ENCODE peak calls at places on chromosomes 13 and 19, in ten cellular contexts. F is psoas muscle, T is choroid plexus epithelial cell, Z is fibroblast of pulmonary artery, K is fibroblast of lung, A is tibial nerve, I is body of pancreas, M is right atrium auricular region, U is HFF-Myc, H is right lobe of liver. N is an unnamed sample.

GRCh38 chr13:20431080-20431479 is 94.6 kb downstream of the CRYL1 start:
- DNase-seq in Z (no peak), M (no peak), H (no peak), T (no peak), A (no peak), U (no peak), K (no peak), I (no peak), F (no peak), N (no peak)

GRCh38 chr13:91722267-91722884 is 324.0 kb downstream of the GPC5 start:
- DNase-seq in T (peak), A (no peak), U (no peak), M (no peak), F (no peak), Z (peak), H (no peak), I (no peak), K (peak), N (no peak)

GRCh38 chr13:99736541-99736940 is 235.0 kb downstream of the ZIC5 start:
- DNase-seq in M (no peak), F (no peak), U (no peak), Z (no peak), I (no peak), K (no peak), A (no peak), H (no peak), T (no peak), N (no peak)

GRCh38 chr19:37966211-37967072 is 59.4 kb downstream of the SIPA1L3 start:
- DNase-seq in K (no peak), H (no peak), M (no peak), T (no peak), Z (no peak), I (no peak), U (peak), F (no peak), A (no peak), N (no peak)

GRCh38 chr13:33321686-33322473 is 36.3 kb upstream of the STARD13 start:
- DNase-seq in A (no peak), H (no peak), M (no peak), K (no peak), U (no peak), Z (peak), T (peak), I (no peak), F (no peak), N (no peak)

GRCh38 chr19:459724-460511 is 915 bp downstream of the SHC2 start:
- DNase-seq in U (no peak), A (peak), F (peak), T (peak), M (peak), K (peak), Z (peak), I (peak), H (peak), N (no peak)

GRCh38 chr19:13441810-13442512 is 64.3 kb downstream of the CACNA1A start:
- DNase-seq in H (peak), T (peak), K (peak), U (peak), I (peak), F (no peak), Z (peak), A (no peak), M (no peak), N (peak)

GRCh38 chr19:2578391-2578826 is 102.5 kb downstream of the GADD45B start:
- DNase-seq in U (no peak), T (peak), A (no peak), M (peak), K (peak), H (no peak), F (no peak), I (peak), Z (peak), N (peak)

GRCh38 chr19:34960103-34960805 is 3.8 kb downstream of the ZNF792 start:
- DNase-seq in K (no peak), M (no peak), H (no peak), I (no peak), U (no peak), Z (peak), F (no peak), T (peak), A (no peak), N (no peak)

GRCh38 chr19:55261671-55262126 is 2.9 kb upstream of the PPP6R1 start:
- DNase-seq in K (no peak), U (no peak), I (no peak), M (no peak), F (no peak), A (no peak), Z (no peak), H (no peak), T (no peak), N (no peak)

GRCh38 chr13:20264271-20265018 is 32.3 kb upstream of the GJB6 start:
- DNase-seq in A (no peak), U (no peak), F (no peak), Z (no peak), M (no peak), I (no peak), T (no peak), H (no peak), K (no peak), N (no peak)

GRCh38 chr19:38402967-38403674 is at the start of gene FAM98C:
- DNase-seq in T (peak), H (peak), M (peak), I (peak), K (peak), U (peak), A (peak), Z (peak), F (peak), N (peak)

GRCh38 chr19:38251564-38252051 is 4.6 kb downstream of the PPP1R14A start:
- DNase-seq in K (peak), Z (peak), A (peak), H (peak), M (no peak), I (peak), U (no peak), F (no peak), T (no peak), N (no peak)

DNA sequence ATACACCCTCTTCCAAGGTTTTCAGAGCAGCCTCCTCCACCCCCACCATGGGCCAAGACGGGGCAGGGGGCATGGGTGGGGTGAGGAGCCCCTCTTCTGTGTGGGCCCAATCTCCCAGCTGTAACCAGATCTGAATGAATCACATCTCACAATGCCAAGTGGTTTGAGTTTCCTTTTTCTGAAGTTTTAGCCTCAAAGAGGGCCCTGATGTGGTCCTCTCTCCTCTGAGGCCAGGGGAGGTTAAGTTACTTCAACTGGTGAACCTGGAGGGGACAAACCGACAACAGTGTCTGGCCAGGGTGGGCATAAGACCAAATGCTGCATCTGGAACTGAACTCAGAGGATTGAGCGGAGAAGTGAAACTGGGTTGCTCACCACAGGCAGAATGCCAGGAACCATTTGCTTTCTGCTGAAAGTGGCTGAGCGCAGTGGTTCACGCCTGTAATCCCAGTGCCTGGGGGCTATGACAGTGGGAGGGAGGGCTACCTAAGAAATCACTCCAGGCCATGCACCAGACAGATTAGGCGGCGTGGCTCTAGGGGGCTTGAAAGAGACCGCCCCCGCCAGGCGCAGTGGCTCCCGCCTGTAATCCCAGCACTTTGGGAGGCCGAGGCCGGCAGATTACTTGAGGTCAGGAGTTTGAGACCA is 15.4 kb upstream of the IRGC start:
- DNase-seq in I (peak), T (peak), K (peak), U (peak), M (peak), A (peak), Z (peak), H (peak), F (peak), N (peak)
- H3K4me3 ChIP-seq in I (no peak), T (no peak), K (peak), U (peak), M (peak), A (peak), Z (peak), H (no peak), F (peak), N (peak)

GRCh38 chr19:19537321-19538048 is 580 bp upstream of the CILP2 start:
- DNase-seq in F (no peak), I (no peak), Z (no peak), T (no peak), U (no peak), K (no peak), M (no peak), H (no peak), A (no peak), N (no peak)
- H3K4me3 ChIP-seq in F (peak), I (no peak), Z (no peak), T (no peak), U (no peak), K (no peak), M (no peak), H (no peak), A (no peak), N (no peak)

DNA sequence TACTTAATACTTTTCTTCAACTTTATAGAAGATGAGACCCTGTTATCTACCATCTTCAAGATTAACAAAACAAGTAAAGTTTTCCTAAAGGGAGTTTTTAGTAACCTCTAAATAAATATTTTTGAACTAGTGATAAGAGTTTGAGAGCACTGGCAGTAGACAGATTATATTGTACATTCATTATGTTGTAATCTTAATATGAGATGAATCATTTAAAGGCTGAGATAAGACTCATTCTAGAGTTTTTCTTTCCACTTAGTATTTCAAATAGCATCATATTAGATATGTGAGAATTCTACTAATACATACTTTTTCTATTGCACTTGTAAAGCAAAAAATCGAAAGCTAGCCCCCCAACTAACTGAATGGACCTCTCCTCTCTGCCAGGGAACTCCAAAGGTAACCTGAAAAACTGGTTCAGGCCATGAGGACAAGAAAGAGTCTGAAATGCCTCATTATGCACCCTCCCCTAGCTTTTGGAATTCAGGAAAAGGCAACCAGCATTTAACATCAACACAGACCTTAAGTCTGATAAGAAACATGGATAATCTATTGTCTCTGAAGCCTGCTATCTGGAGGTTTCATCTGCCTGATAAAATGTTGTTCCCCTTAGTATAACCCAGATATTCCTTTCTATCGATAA is 875.4 kb upstream of the SLC10A2 start:
- DNase-seq in K (no peak), H (no peak), I (no peak), U (no peak), F (no peak), Z (peak), A (no peak), M (no peak), T (peak), N (no peak)
- H3K4me3 ChIP-seq in K (no peak), H (no peak), I (no peak), U (no peak), F (no peak), Z (no peak), A (no peak), M (no peak), T (no peak), N (no peak)

GRCh38 chr19:58056261-58056660 is 2.8 kb upstream of the ZNF135 start:
- DNase-seq in I (no peak), F (no peak), M (no peak), Z (no peak), A (no peak), H (no peak), T (no peak), K (no peak), U (no peak), N (no peak)

GRCh38 chr19:58056861-58057260 is 2.2 kb upstream of the ZNF135 start:
- DNase-seq in M (no peak), K (no peak), Z (no peak), F (no peak), I (no peak), H (no peak), T (no peak), A (no peak), U (no peak), N (no peak)

GRCh38 chr19:58054792-58055482 is 4.1 kb upstream of the ZNF135 start:
- DNase-seq in I (peak), A (no peak), F (no peak), H (no peak), Z (peak), M (peak), T (peak), K (peak), U (no peak), N (no peak)

GRCh38 chr19:58053480-58054156 is 5.5 kb upstream of the ZNF135 start:
- DNase-seq in F (no peak), U (no peak), Z (no peak), I (no peak), K (no peak), M (no peak), A (no peak), H (no peak), T (no peak), N (no peak)

GRCh38 chr19:58055483-58055874 is 3.6 kb upstream of the ZNF135 start:
- DNase-seq in Z (no peak), T (no peak), F (no peak), U (no peak), A (no peak), I (no peak), H (no peak), K (no peak), M (no peak), N (no peak)
- H3K4me3 ChIP-seq in Z (no peak), T (no peak), F (peak), U (no peak), A (peak), I (no peak), H (no peak), K (no peak), M (peak), N (no peak)

DNA sequence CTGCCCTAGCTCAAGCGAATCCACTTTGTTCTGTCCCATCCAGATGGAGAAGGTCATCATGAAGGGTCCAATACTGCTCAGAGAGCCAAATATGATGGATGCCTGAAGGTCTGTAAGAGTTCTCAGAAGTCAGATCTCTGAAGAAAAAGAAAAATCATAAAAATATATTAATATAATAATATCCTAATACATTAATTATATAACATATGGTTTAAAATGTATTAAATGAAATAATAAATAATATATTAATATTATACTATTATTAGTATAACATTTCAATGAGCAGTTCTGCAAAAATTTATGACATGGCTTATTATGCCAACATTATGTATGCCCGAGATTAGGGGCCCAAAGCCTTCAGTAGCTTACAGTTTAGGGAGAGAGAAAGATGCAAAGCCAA is 78.2 kb upstream of the GPR12 start:
- DNase-seq in K (no peak), H (no peak), A (no peak), I (no peak), T (no peak), M (no peak), F (no peak), U (no peak), Z (no peak), N (no peak)
- H3K4me3 ChIP-seq in K (no peak), H (no peak), A (no peak), I (no peak), T (no peak), M (no peak), F (no peak), U (no peak), Z (no peak), N (no peak)

GRCh38 chr19:44192127-44192526 is 20.2 kb upstream of the ZNF227 start:
- DNase-seq in U (no peak), H (no peak), Z (no peak), A (no peak), K (no peak), T (no peak), I (no peak), F (no peak), M (no peak), N (no peak)
- H3K4me3 ChIP-seq in U (no peak), H (no peak), Z (no peak), A (no peak), K (no peak), T (no peak), I (no peak), F (no peak), M (no peak), N (no peak)

DNA sequence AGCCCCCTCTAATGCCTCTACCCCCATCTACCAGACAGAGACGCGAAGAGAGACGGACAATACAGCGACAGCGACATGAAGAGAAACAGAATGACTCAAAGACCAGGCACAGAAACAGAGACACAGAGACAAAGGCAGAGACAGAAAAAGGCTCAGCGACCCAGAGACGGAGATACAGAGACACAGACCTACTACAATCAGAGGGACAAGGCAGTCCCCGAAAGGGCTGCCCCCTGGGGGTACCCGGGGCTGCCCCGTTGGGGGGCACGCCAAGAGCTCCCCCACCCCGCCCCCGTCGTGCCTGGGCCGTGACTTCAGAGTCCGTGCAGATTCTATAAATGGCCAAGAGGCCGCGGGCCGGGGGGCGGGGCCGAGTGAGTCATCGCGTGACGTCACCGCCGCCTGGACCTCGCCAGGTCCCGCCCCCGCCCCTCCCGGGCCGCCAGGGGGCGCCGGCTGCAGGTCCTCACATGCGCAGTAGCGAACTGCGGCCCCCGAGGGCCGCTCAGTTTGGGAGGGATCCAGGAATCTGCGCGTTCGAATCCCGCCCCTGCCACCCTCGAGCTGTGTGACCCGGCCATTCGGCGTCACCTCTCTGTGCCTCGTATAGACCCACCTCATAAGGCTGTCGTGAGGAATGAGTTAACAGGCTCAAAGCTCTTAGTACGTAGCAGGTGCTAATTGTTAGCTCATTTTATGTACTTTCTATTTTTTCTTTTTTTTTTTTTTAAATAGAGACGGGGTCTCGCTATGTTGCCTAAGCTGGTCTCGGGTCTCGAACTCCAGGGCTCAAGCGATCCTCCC is 2.7 kb upstream of the CNN1 start:
- DNase-seq in K (peak), I (peak), U (peak), Z (peak), M (peak), T (peak), H (peak), A (peak), F (peak), N (peak)
- H3K4me3 ChIP-seq in K (peak), I (no peak), U (no peak), Z (peak), M (peak), T (peak), H (peak), A (peak), F (peak), N (peak)

GRCh38 chr19:5943623-5944022 is 29.6 kb downstream of the CAPS start:
- DNase-seq in U (no peak), Z (peak), F (no peak), I (no peak), T (peak), K (peak), M (no peak), A (no peak), H (no peak), N (no peak)

GRCh38 chr19:5949792-5950305 is 28.1 kb downstream of the RANBP3 start:
- DNase-seq in A (no peak), Z (no peak), U (no peak), T (no peak), M (no peak), I (peak), H (no peak), K (no peak), F (no peak), N (no peak)

GRCh38 chr19:5948697-5949564 is 29.0 kb downstream of the RANBP3 start:
- DNase-seq in T (peak), I (no peak), U (no peak), M (no peak), A (no peak), Z (no peak), H (no peak), F (no peak), K (no peak), N (no peak)

GRCh38 chr19:5950744-5951143 is 27.2 kb downstream of the RANBP3 start:
- DNase-seq in T (no peak), H (no peak), I (no peak), F (no peak), Z (no peak), K (no peak), M (no peak), A (no peak), U (no peak), N (no peak)

DNA sequence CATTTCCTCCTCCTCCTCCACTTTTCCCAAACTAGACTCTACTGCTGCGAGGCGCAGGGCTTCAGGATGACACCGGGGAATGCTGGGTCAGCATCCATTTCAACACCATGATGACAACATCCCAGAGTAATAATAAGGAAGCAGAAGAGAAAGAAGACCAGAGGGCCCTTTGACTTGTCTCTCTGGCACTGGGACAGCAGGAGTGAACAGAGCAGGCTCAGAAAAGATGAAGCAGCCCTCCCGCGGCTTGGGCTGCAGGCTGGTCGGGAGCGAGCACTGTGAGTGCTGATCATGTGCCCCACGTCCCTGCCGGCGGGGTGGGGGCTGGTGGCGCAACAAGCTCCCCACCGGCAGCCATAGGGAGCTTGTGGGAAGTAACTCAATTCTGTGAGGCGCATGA is 30.5 kb downstream of the RANBP3 start:
- DNase-seq in H (peak), A (peak), I (peak), K (peak), M (peak), T (peak), Z (peak), F (peak), U (no peak), N (no peak)
- H3K4me3 ChIP-seq in H (no peak), A (peak), I (no peak), K (no peak), M (no peak), T (no peak), Z (peak), F (no peak), U (no peak), N (no peak)

DNA sequence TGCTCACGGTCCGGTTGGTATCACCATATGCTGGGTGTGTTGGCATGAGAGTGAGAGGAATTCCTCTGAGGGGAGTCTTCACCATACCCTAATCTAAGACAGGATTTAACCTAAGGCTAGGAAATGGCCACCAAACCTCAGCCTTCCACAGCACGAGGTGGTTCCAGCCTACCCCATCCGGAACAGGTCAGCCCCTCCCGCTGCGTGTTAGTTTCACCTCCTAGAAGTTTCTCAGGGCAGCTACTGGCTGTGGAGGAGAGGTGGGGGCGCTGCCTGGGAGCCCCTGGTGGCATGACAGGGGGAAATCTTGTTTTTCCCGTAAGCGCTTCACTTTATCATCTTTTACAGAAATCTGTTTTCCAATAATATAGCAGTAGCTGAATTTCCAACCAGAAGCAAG is 55.1 kb downstream of the RGCC start:
- DNase-seq in H (no peak), T (no peak), I (no peak), U (no peak), A (no peak), K (no peak), M (peak), Z (no peak), F (no peak), N (no peak)
- H3K4me3 ChIP-seq in H (no peak), T (no peak), I (no peak), U (no peak), A (no peak), K (no peak), M (no peak), Z (no peak), F (no peak), N (no peak)

GRCh38 chr19:44752816-44753618 is 4.5 kb downstream of the BCL3 start:
- DNase-seq in A (peak), M (peak), H (peak), Z (peak), K (peak), F (peak), T (peak), I (peak), U (no peak), N (peak)
- H3K4me3 ChIP-seq in A (peak), M (peak), H (peak), Z (peak), K (peak), F (peak), T (peak), I (no peak), U (peak), N (peak)